ENCODE peak calls at places on chromosomes 6 and 20, in six cellular contexts. C is mammary epithelial cell, H is neural progenitor cell, Q is HepG2, E is HCT116, J is K562. R is an unnamed sample.

GRCh38 chr6:44507014-44507413 is 119.5 kb downstream of the CDC5L start:
- DNase-seq in C (no peak), H (no peak), Q (no peak), E (no peak), J (no peak), R (no peak)

GRCh38 chr6:87155920-87156600 is 695 bp downstream of the ZNF292 start:
- DNase-seq in C (peak), H (peak), Q (peak), E (no peak), J (peak), R (peak)

GRCh38 chr6:41200296-41200900 is 551 bp downstream of the TREML2 start:
- DNase-seq in C (peak), H (no peak), Q (no peak), E (no peak), J (no peak), R (no peak)

GRCh38 chr6:37368961-37369320 is 15.2 kb downstream of the RNF8 start:
- DNase-seq in C (no peak), H (no peak), Q (no peak), E (no peak), J (no peak), R (no peak)

GRCh38 chr6:158474961-158475343 is 84.9 kb upstream of the TMEM181 start:
- DNase-seq in C (no peak), H (no peak), Q (peak), E (no peak), J (no peak), R (peak)

GRCh38 chr20:52379723-52380336 is 188.3 kb upstream of the ZFP64 start:
- DNase-seq in C (no peak), H (peak), Q (peak), E (no peak), J (peak), R (peak)

GRCh38 chr20:16283978-16284377 is 289.3 kb downstream of the KIF16B start:
- DNase-seq in C (peak), H (no peak), Q (no peak), E (no peak), J (no peak), R (no peak)

GRCh38 chr20:58542411-58543095 is 27.4 kb upstream of the APCDD1L start:
- DNase-seq in C (peak), H (no peak), Q (no peak), E (peak), J (peak), R (no peak)

GRCh38 chr20:43570496-43570895 is 11.7 kb downstream of the SGK2 start:
- DNase-seq in C (no peak), H (no peak), Q (no peak), E (no peak), J (no peak), R (no peak)

GRCh38 chr6:101083533-101084172 is 202.5 kb upstream of the ASCC3 start:
- DNase-seq in C (peak), H (peak), Q (peak), E (no peak), J (no peak), R (no peak)

GRCh38 chr20:44176833-44177533 is 10.0 kb downstream of the JPH2 start:
- DNase-seq in C (no peak), H (no peak), Q (no peak), E (no peak), J (no peak), R (peak)

GRCh38 chr6:50819527-50819905 is 845 bp downstream of the TFAP2B start:
- DNase-seq in C (peak), H (peak), Q (no peak), E (no peak), J (no peak), R (no peak)

GRCh38 chr20:46364670-46365482 is 41.5 kb downstream of the ELMO2 start:
- DNase-seq in C (no peak), H (no peak), Q (no peak), E (no peak), J (no peak), R (peak)

GRCh38 chr20:34390769-34391447 is 27.8 kb downstream of the ITCH start:
- DNase-seq in C (peak), H (no peak), Q (peak), E (peak), J (no peak), R (peak)

GRCh38 chr20:37867289-37868195 is 35.4 kb upstream of the VSTM2L start:
- DNase-seq in C (no peak), H (no peak), Q (no peak), E (no peak), J (no peak), R (no peak)

GRCh38 chr6:18501313-18502013 is 114.3 kb downstream of the RNF144B start:
- DNase-seq in C (peak), H (no peak), Q (no peak), E (no peak), J (no peak), R (no peak)

GRCh38 chr20:32387262-32387661 is 29.1 kb downstream of the ASXL1 start:
- DNase-seq in C (no peak), H (no peak), Q (no peak), E (no peak), J (no peak), R (no peak)

GRCh38 chr6:115969207-115969929 is 91.3 kb downstream of the FRK start:
- DNase-seq in C (no peak), H (peak), Q (no peak), E (no peak), J (no peak), R (no peak)

GRCh38 chr6:22147983-22148797 is 148.6 kb downstream of the PRL start:
- DNase-seq in C (peak), H (peak), Q (peak), E (no peak), J (no peak), R (peak)

GRCh38 chr6:163915131-163915530 is 500.6 kb downstream of the QKI start:
- DNase-seq in C (no peak), H (no peak), Q (no peak), E (no peak), J (no peak), R (no peak)

GRCh38 chr20:56945057-56945456 is 316.0 kb downstream of the TFAP2C start:
- DNase-seq in C (no peak), H (no peak), Q (no peak), E (no peak), J (no peak), R (no peak)

GRCh38 chr20:46558511-46558959 is 8.1 kb upstream of the OCSTAMP start:
- DNase-seq in C (peak), H (peak), Q (peak), E (no peak), J (no peak), R (peak)

GRCh38 chr6:132964101-132964867 is 149.9 kb downstream of the RPS12 start:
- DNase-seq in C (no peak), H (no peak), Q (peak), E (no peak), J (peak), R (no peak)

GRCh38 chr20:63939061-63939935 is 16.9 kb downstream of the UCKL1 start:
- DNase-seq in C (no peak), H (no peak), Q (no peak), E (no peak), J (no peak), R (peak)

GRCh38 chr20:31890646-31891045 is 20.2 kb downstream of the TTLL9 start:
- DNase-seq in C (no peak), H (no peak), Q (no peak), E (no peak), J (no peak), R (no peak)

GRCh38 chr20:23309781-23310180 is 40.8 kb upstream of the NXT1 start:
- DNase-seq in C (no peak), H (no peak), Q (no peak), E (no peak), J (no peak), R (peak)

GRCh38 chr6:157982297-157982579 is 575 bp downstream of the SYNJ2 start:
- DNase-seq in C (peak), H (peak), Q (peak), E (no peak), J (no peak), R (peak)

GRCh38 chr6:146183831-146184230 is 155.0 kb downstream of the GRM1 start:
- DNase-seq in C (no peak), H (no peak), Q (no peak), E (no peak), J (no peak), R (no peak)

GRCh38 chr6:131660195-131660594 is 23.1 kb downstream of the ENPP3 start:
- DNase-seq in C (peak), H (no peak), Q (no peak), E (peak), J (no peak), R (no peak)

GRCh38 chr6:2498224-2498623 is 252.5 kb downstream of the MYLK4 start:
- DNase-seq in C (peak), H (no peak), Q (no peak), E (no peak), J (no peak), R (no peak)

GRCh38 chr6:138682722-138683521 is 90.6 kb upstream of the CCDC28A start:
- DNase-seq in C (peak), H (no peak), Q (no peak), E (no peak), J (peak), R (peak)

GRCh38 chr6:96761794-96762193 is 75.5 kb downstream of the GPR63 start:
- DNase-seq in C (no peak), H (no peak), Q (no peak), E (no peak), J (no peak), R (no peak)

GRCh38 chr20:20073851-20074252 is 21.5 kb downstream of the CFAP61 start:
- DNase-seq in C (no peak), H (no peak), Q (no peak), E (no peak), J (no peak), R (no peak)

GRCh38 chr20:16222859-16223411 is 350.3 kb downstream of the KIF16B start:
- DNase-seq in C (peak), H (no peak), Q (no peak), E (no peak), J (no peak), R (no peak)

GRCh38 chr6:13375360-13375878 is 47.1 kb upstream of the TBC1D7 start:
- DNase-seq in C (peak), H (no peak), Q (no peak), E (no peak), J (no peak), R (no peak)

GRCh38 chr6:144351741-144352140 is 66.6 kb downstream of the UTRN start:
- DNase-seq in C (no peak), H (no peak), Q (no peak), E (no peak), J (no peak), R (no peak)
- H3K4me3 ChIP-seq in C (no peak), H (no peak), Q (no peak), E (no peak), J (no peak), R (no peak)

DNA sequence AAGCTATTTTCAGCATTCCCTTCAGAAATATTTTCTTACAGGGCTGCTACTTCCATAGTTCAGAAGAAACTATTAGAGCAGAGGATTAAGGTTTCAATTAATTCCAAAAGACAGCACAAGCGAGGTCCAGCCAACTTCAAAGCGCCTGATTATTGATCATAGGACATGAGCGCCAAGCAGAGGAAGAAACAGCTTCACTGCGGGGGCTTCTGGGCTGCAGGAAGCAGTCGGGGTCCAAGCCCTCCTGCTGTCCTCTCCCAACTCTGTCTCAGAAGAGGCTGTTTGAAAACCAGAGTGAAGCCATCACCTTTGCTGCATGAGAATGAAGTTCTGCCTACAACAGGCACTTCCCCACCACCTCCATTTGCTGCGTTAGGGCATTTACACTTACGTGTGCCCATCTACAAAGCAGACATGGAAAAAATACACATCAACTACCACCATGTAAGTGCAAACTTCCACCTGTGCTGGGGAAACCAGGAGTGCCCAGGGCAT is 23.9 kb downstream of the SUMO4 start:
- DNase-seq in C (no peak), H (no peak), Q (no peak), E (no peak), J (no peak), R (no peak)
- H2AFZ ChIP-seq in C (no peak), H (peak), Q (peak), E (no peak), J (no peak), R (peak)

GRCh38 chr6:1016329-1017302 is 295.3 kb upstream of the FOXQ1 start:
- DNase-seq in C (no peak), H (no peak), Q (no peak), E (no peak), J (no peak), R (no peak)

GRCh38 chr6:1014431-1014807 is 297.5 kb upstream of the FOXQ1 start:
- DNase-seq in C (no peak), H (no peak), Q (no peak), E (no peak), J (no peak), R (no peak)

GRCh38 chr6:1013656-1014430 is 298.1 kb upstream of the FOXQ1 start:
- DNase-seq in C (no peak), H (no peak), Q (no peak), E (no peak), J (no peak), R (no peak)

GRCh38 chr6:1020133-1020532 is 291.8 kb upstream of the FOXQ1 start:
- DNase-seq in C (no peak), H (no peak), Q (no peak), E (no peak), J (no peak), R (no peak)

GRCh38 chr6:1015819-1016218 is 296.1 kb upstream of the FOXQ1 start:
- DNase-seq in C (no peak), H (peak), Q (peak), E (no peak), J (no peak), R (no peak)
- TF ChIP-seq CTCF in C (no peak), H (peak), Q (peak), E (peak), J (peak), R (no peak)

GRCh38 chr6:152484806-152485205 is 152.4 kb downstream of the SYNE1 start:
- DNase-seq in C (no peak), H (no peak), Q (no peak), E (no peak), J (no peak), R (no peak)
- H3K4me3 ChIP-seq in C (no peak), H (no peak), Q (no peak), E (no peak), J (no peak), R (no peak)

R was measured in osteoblast.